ENCODE peak calls at places on chromosome 11, in five cellular contexts. G, J, F, H and T are unnamed samples.

GRCh38 chr11:86119062-86119461 is 50.2 kb upstream of the PICALM start:
- DNase-seq in J (no peak), G (peak; percentile 60), F (peak; percentile 67), H (no peak), T (no peak)

GRCh38 chr11:125335101-125335500 is 161.0 kb downstream of the FEZ1 start:
- DNase-seq in G (no peak), F (no peak), J (no peak), H (no peak), T (no peak)

GRCh38 chr11:34192481-34193401 is 87.3 kb downstream of the NAT10 start:
- DNase-seq in J (peak; percentile 78), H (peak; percentile 30), G (peak; percentile 61), F (peak; percentile 95), T (no peak)

GRCh38 chr11:119120639-119121007 is 757 bp upstream of the HINFP start:
- DNase-seq in G (no peak), J (no peak), H (no peak), F (peak; percentile 78), T (peak; percentile 21)

GRCh38 chr11:124830749-124831148 is 30.5 kb upstream of the MSANTD2 start:
- DNase-seq in G (no peak), J (no peak), F (no peak), H (no peak), T (no peak)

GRCh38 chr11:105899776-105900175 is 122.3 kb downstream of the MSANTD4 start:
- DNase-seq in J (no peak), F (no peak), G (no peak), H (no peak), T (no peak)

GRCh38 chr11:67098799-67099198 is 20.3 kb upstream of the KDM2A start:
- DNase-seq in J (no peak), H (no peak), G (no peak), F (no peak), T (no peak)

GRCh38 chr11:108558222-108558621 is 35.3 kb downstream of the EXPH5 start:
- DNase-seq in J (no peak), F (no peak), H (no peak), G (no peak), T (no peak)

GRCh38 chr11:6629892-6630631 is 10.8 kb upstream of the TPP1 start:
- DNase-seq in G (no peak), J (no peak), H (no peak), F (no peak), T (no peak)

GRCh38 chr11:73152086-73152853 is 10.2 kb upstream of the FCHSD2 start:
- DNase-seq in G (no peak), J (no peak), F (no peak), H (no peak), T (no peak)

GRCh38 chr11:119810478-119811232 is 81.7 kb upstream of the NECTIN1 start:
- DNase-seq in J (no peak), H (no peak), G (no peak), F (peak; percentile 30), T (no peak)

GRCh38 chr11:102900346-102900745 is 25.6 kb upstream of the MMP12 start:
- DNase-seq in J (no peak), H (no peak), G (no peak), F (no peak), T (no peak)

GRCh38 chr11:58125469-58125868 is at the start of gene OR9I1:
- DNase-seq in J (no peak), G (no peak), F (no peak), H (no peak), T (no peak)

GRCh38 chr11:96620464-96621044 is 230.7 kb downstream of the JRKL start:
- DNase-seq in J (no peak), H (no peak), F (no peak), G (no peak), T (no peak)

GRCh38 chr11:10395196-10395897 is 59.7 kb upstream of the AMPD3 start:
- DNase-seq in H (no peak), F (no peak), J (no peak), G (no peak), T (no peak)

GRCh38 chr11:17954395-17955252 is 58.2 kb downstream of the SERGEF start:
- DNase-seq in J (no peak), G (no peak), F (peak; percentile 56), H (no peak), T (no peak)

GRCh38 chr11:13942908-13943505 is 19.5 kb upstream of the SPON1 start:
- DNase-seq in G (peak; percentile 80), H (no peak), F (peak; percentile 59), J (no peak), T (peak; percentile 71)

GRCh38 chr11:77497368-77497767 is 23.5 kb upstream of the PAK1 start:
- DNase-seq in J (no peak), G (no peak), H (no peak), F (no peak), T (no peak)

GRCh38 chr11:12811861-12812260 is 137.6 kb downstream of the TEAD1 start:
- DNase-seq in H (no peak), G (no peak), F (no peak), J (no peak), T (no peak)

GRCh38 chr11:13335319-13335718 is 57.7 kb downstream of the BMAL1 start:
- DNase-seq in H (no peak), G (peak; percentile 72), J (peak; percentile 71), F (peak; percentile 57), T (peak; percentile 75)

GRCh38 chr11:17905477-17905876 is 107.4 kb downstream of the SERGEF start:
- DNase-seq in J (no peak), H (no peak), F (no peak), G (no peak), T (no peak)

GRCh38 chr11:4050137-4050536 is 44.5 kb upstream of the RRM1 start:
- DNase-seq in H (no peak), G (no peak), J (no peak), F (no peak), T (no peak)

GRCh38 chr11:80616070-80616800 is 1175.4 kb upstream of the TENM4 start:
- DNase-seq in G (no peak), J (no peak), H (no peak), F (no peak), T (no peak)

GRCh38 chr11:57792870-57793269 is 31.3 kb downstream of the CTNND1 start:
- DNase-seq in J (peak; percentile 39), G (peak; percentile 37), F (no peak), H (no peak), T (peak; percentile 77)

GRCh38 chr11:66221726-66222236 is 46.7 kb upstream of the RAB1B start:
- DNase-seq in H (no peak), J (no peak), G (peak; percentile 35), F (no peak), T (no peak)

GRCh38 chr11:78961938-78962701 is 387.5 kb upstream of the NARS2 start:
- DNase-seq in H (peak; percentile 4), J (no peak), F (peak; percentile 68), G (no peak), T (peak; percentile 24)

GRCh38 chr11:103842795-103843194 is 193.6 kb upstream of the DDI1 start:
- DNase-seq in F (peak; percentile 87), G (no peak), J (no peak), H (no peak), T (no peak)

GRCh38 chr11:3225159-3225758 is 6.6 kb upstream of the MRGPRG start:
- DNase-seq in H (no peak), F (no peak), J (no peak), G (no peak), T (no peak)

GRCh38 chr11:62337682-62338181 is 484 bp downstream of the ASRGL1 start:
- DNase-seq in G (no peak), J (peak; percentile 27), H (peak; percentile 36), F (peak; percentile 7), T (no peak)

GRCh38 chr11:17760102-17761029 is 25.8 kb downstream of the KCNC1 start:
- DNase-seq in G (no peak), F (peak; percentile 22), H (no peak), J (peak; percentile 57), T (peak; percentile 73)

GRCh38 chr11:95671768-95672167 is 117.8 kb downstream of the FAM76B start:
- DNase-seq in G (no peak), F (peak; percentile 69), J (no peak), H (no peak), T (no peak)

GRCh38 chr11:79419120-79419519 is 21.7 kb downstream of the TENM4 start:
- DNase-seq in F (peak; percentile 87), H (no peak), G (peak; percentile 72), J (peak; percentile 59), T (no peak)

GRCh38 chr11:134544095-134544815 is 132.2 kb upstream of the B3GAT1 start:
- DNase-seq in J (no peak), G (no peak), H (no peak), F (no peak), T (no peak)

GRCh38 chr11:118295834-118296454 is 8.6 kb upstream of the CD3E start:
- DNase-seq in G (peak; percentile 24), H (no peak), F (peak; percentile 27), J (no peak), T (peak; percentile 70)